ENCODE peak calls at places on chromosomes 12 and 14, in seven cellular contexts. S is neural progenitor cell, X is CD14-positive monocyte, V is GM12878, G is stomach, U is tibial nerve, J is keratinocyte. K is an unnamed sample.

GRCh38 chr14:37594238-37594915 is 672 bp downstream of the FOXA1 start:
- DNase-seq in S (peak; percentile 91), X (no peak), V (no peak), G (peak; percentile 82), U (peak; percentile 42), J (peak; percentile 9), K (no peak)

GRCh38 chr14:70254476-70254961 is 65.8 kb upstream of the SLC8A3 start:
- DNase-seq in S (peak; percentile 70), X (no peak), V (no peak), G (peak; percentile 86), U (no peak), J (no peak), K (peak; percentile 49)

GRCh38 chr14:103623883-103624482 is 5.0 kb upstream of the KLC1 start:
- DNase-seq in S (no peak), X (no peak), V (no peak), G (peak; percentile 51), U (no peak), J (no peak), K (no peak)

GRCh38 chr14:21025374-21026151 is 702 bp upstream of the NDRG2 start:
- DNase-seq in S (peak; percentile 58), X (no peak), V (no peak), G (peak; percentile 35), U (peak; percentile 77), J (no peak), K (no peak)

GRCh38 chr12:32666510-32666909 is 12.6 kb upstream of the DNM1L start:
- DNase-seq in S (no peak), X (no peak), V (no peak), G (no peak), U (no peak), J (no peak), K (no peak)

GRCh38 chr12:65740873-65741600 is 83.2 kb upstream of the HMGA2 start:
- DNase-seq in S (peak; percentile 92), X (peak; percentile 56), V (no peak), G (peak; percentile 83), U (peak; percentile 57), J (no peak), K (peak; percentile 83)

GRCh38 chr14:102544034-102544744 is 34.6 kb upstream of the ANKRD9 start:
- DNase-seq in S (peak; percentile 54), X (no peak), V (no peak), G (no peak), U (no peak), J (no peak), K (no peak)

GRCh38 chr14:80419339-80419738 is 208.0 kb upstream of the DIO2 start:
- DNase-seq in S (no peak), X (no peak), V (no peak), G (peak; percentile 71), U (no peak), J (no peak), K (no peak)

GRCh38 chr14:92584856-92585255 is 71.3 kb downstream of the RIN3 start:
- DNase-seq in S (no peak), X (peak; percentile 81), V (no peak), G (no peak), U (no peak), J (no peak), K (no peak)

GRCh38 chr14:69326611-69327010 is 66.7 kb downstream of the GALNT16 start:
- DNase-seq in S (no peak), X (no peak), V (no peak), G (no peak), U (no peak), J (no peak), K (no peak)

GRCh38 chr14:75793806-75794205 is 132.8 kb downstream of the TTLL5 start:
- DNase-seq in S (no peak), X (no peak), V (no peak), G (no peak), U (no peak), J (no peak), K (no peak)

GRCh38 chr14:100292776-100293461 is 13.3 kb downstream of the SLC25A29 start:
- DNase-seq in S (no peak), X (no peak), V (no peak), G (no peak), U (no peak), J (no peak), K (no peak)

GRCh38 chr14:73014105-73014504 is 12.8 kb downstream of the ZFYVE1 start:
- DNase-seq in S (no peak), X (no peak), V (peak; percentile 90), G (no peak), U (no peak), J (no peak), K (peak; percentile 71)

GRCh38 chr12:11228268-11228879 is 41.1 kb downstream of the PRB3 start:
- DNase-seq in S (peak; percentile 77), X (no peak), V (peak; percentile 16), G (peak; percentile 35), U (no peak), J (no peak), K (peak; percentile 24)

GRCh38 chr14:23182372-23183014 is 967 bp downstream of the SLC7A8 start:
- DNase-seq in S (peak; percentile 88), X (no peak), V (no peak), G (peak; percentile 76), U (no peak), J (no peak), K (no peak)

GRCh38 chr12:21989819-21990412 is 48.7 kb upstream of the ABCC9 start:
- DNase-seq in S (no peak), X (no peak), V (no peak), G (no peak), U (no peak), J (no peak), K (no peak)

GRCh38 chr12:101962486-101962885 is 85.1 kb downstream of the DRAM1 start:
- DNase-seq in S (no peak), X (no peak), V (no peak), G (no peak), U (no peak), J (no peak), K (no peak)

GRCh38 chr12:102216086-102216691 is 18.6 kb upstream of the PMCH start:
- DNase-seq in S (no peak), X (no peak), V (no peak), G (no peak), U (no peak), J (no peak), K (no peak)

GRCh38 chr12:100539209-100539608 is 34.3 kb upstream of the GAS2L3 start:
- DNase-seq in S (peak; percentile 76), X (no peak), V (no peak), G (no peak), U (no peak), J (no peak), K (peak; percentile 13)

GRCh38 chr14:106556665-106557289 is 1030.4 kb downstream of the TMEM121 start:
- DNase-seq in S (no peak), X (peak; percentile 61), V (no peak), G (peak; percentile 60), U (no peak), J (no peak), K (peak; percentile 45)

GRCh38 chr12:6943387-6943718 is 263 bp upstream of the RNU7-1 start:
- DNase-seq in S (peak; percentile 95), X (peak; percentile 86), V (no peak), G (peak; percentile 86), U (peak; percentile 73), J (no peak), K (peak; percentile 89)

GRCh38 chr14:24777678-24778077 is 143.7 kb upstream of the GZMB start:
- DNase-seq in S (no peak), X (no peak), V (no peak), G (no peak), U (no peak), J (no peak), K (no peak)

GRCh38 chr14:105026033-105026785 is 5.3 kb upstream of the CDCA4 start:
- DNase-seq in S (no peak), X (no peak), V (peak; percentile 81), G (no peak), U (no peak), J (no peak), K (peak; percentile 66)

GRCh38 chr14:62934439-62934838 is 110.8 kb downstream of the KCNH5 start:
- DNase-seq in S (peak; percentile 61), X (no peak), V (no peak), G (no peak), U (no peak), J (no peak), K (no peak)

GRCh38 chr14:93041002-93041401 is 74.7 kb downstream of the ITPK1 start:
- DNase-seq in S (peak; percentile 72), X (no peak), V (no peak), G (no peak), U (no peak), J (no peak), K (no peak)

GRCh38 chr12:109737111-109737510 is 23.5 kb downstream of the FAM222A start:
- DNase-seq in S (no peak), X (peak; percentile 22), V (no peak), G (peak; percentile 23), U (no peak), J (no peak), K (no peak)

GRCh38 chr12:81461163-81461562 is 298.0 kb downstream of the PPFIA2 start:
- DNase-seq in S (no peak), X (no peak), V (no peak), G (no peak), U (no peak), J (no peak), K (no peak)
- TF ChIP-seq CTCF in S (peak; percentile 55), X (peak; percentile 27), V (peak; percentile 29), G (no peak), U (no peak), J (no peak), K (no peak)

GRCh38 chr12:43148711-43149110 is 403.3 kb downstream of the ADAMTS20 start:
- DNase-seq in S (no peak), X (no peak), V (no peak), G (no peak), U (no peak), J (peak; percentile 73), K (no peak)
- TF ChIP-seq CTCF in S (no peak), X (no peak), V (no peak), G (no peak), U (no peak), J (no peak), K (no peak)

GRCh38 chr12:123269395-123269892 is 2.2 kb downstream of the CDK2AP1 start:
- DNase-seq in S (peak; percentile 93), X (peak; percentile 54), V (no peak), G (peak; percentile 64), U (peak; percentile 70), J (no peak), K (peak; percentile 60)
- TF ChIP-seq CTCF in S (peak; percentile 50), X (peak; percentile 18), V (no peak), G (no peak), U (no peak), J (no peak), K (no peak)

DNA sequence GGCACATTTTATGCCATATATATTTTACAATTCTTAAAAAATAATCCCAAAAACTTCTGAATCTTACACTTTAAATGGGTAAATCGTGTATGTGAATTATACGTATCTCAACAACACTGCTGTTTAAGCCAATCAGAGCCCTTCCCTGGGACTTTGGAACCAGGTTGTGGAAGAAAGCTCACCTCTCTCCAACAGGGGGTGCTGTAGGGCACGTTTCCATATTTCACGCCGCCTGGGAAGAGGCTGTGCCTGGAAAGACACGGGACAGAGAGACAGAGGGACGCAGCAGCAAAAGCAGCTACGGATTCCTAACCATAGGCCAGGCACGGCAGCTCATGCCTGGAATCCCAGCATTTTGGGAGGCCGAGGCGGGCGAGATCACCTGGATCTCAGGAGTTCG is 29.4 kb upstream of the FBRSL1 start:
- DNase-seq in S (no peak), X (no peak), V (no peak), G (no peak), U (no peak), J (no peak), K (no peak)
- TF ChIP-seq CTCF in S (peak; percentile 46), X (peak; percentile 28), V (peak; percentile 30), G (peak; percentile 7), U (no peak), J (no peak), K (peak; percentile 16)